ENCODE peak calls at places on chromosomes 4 and X, in five cellular contexts. Z, L, V, X and S are unnamed samples.

GRCh38 chrX:115533485-115533884 is 27.5 kb upstream of the PLS3 start:
- DNase-seq in Z (no peak), L (no peak), V (no peak), X (no peak), S (no peak)

GRCh38 chrX:20011608-20012007 is 20.7 kb upstream of the BCLAF3 start:
- DNase-seq in Z (no peak), L (no peak), V (no peak), X (no peak), S (no peak)

GRCh38 chr4:8461616-8462015 is 21.0 kb downstream of the TRMT44 start:
- DNase-seq in Z (no peak), L (no peak), V (no peak), X (no peak), S (no peak)

GRCh38 chrX:21487832-21488231 is 113.6 kb downstream of the CNKSR2 start:
- DNase-seq in Z (no peak), L (no peak), V (no peak), X (no peak), S (no peak)

GRCh38 chr4:168421671-168422070 is 58.6 kb downstream of the DDX60L start:
- DNase-seq in Z (no peak), L (no peak), V (no peak), X (peak), S (peak)

GRCh38 chrX:152635941-152636340 is 1.8 kb upstream of the GABRQ start:
- DNase-seq in Z (no peak), L (no peak), V (no peak), X (peak), S (peak)

GRCh38 chrX:41779941-41780340 is 56.0 kb downstream of the GPR82 start:
- DNase-seq in Z (no peak), L (no peak), V (no peak), X (no peak), S (no peak)

GRCh38 chr4:80989921-80990544 is 40.5 kb upstream of the BMP3 start:
- DNase-seq in Z (peak), L (no peak), V (no peak), X (peak), S (peak)

GRCh38 chr4:17111436-17111835 is 213.0 kb upstream of the LDB2 start:
- DNase-seq in Z (no peak), L (no peak), V (no peak), X (no peak), S (no peak)

GRCh38 chrX:65821721-65822496 is 154.5 kb downstream of the MSN start:
- DNase-seq in Z (no peak), L (peak), V (no peak), X (no peak), S (no peak)